ENCODE peak calls at places on chromosomes 2 and 18, in five cellular contexts. J is A549, U is HepG2, I is K562, H is H1. T is an unnamed sample.

GRCh38 chr2:96985181-96985580 is 1.2 kb downstream of the FAM178B start:
- DNase-seq in H (no peak), I (no peak), U (no peak), J (no peak), T (no peak)

GRCh38 chr2:8754056-8754790 is 72.4 kb downstream of the ID2 start:
- DNase-seq in I (no peak), H (no peak), J (no peak), U (no peak), T (peak)

GRCh38 chr2:70828914-70829824 is 6.4 kb downstream of the CD207 start:
- DNase-seq in I (no peak), U (no peak), J (no peak), H (no peak), T (peak)

GRCh38 chr2:181738074-181738473 is 57.8 kb upstream of the NEUROD1 start:
- DNase-seq in J (no peak), I (peak), H (no peak), U (no peak), T (peak)

GRCh38 chr2:226088366-226088674 is 688.8 kb downstream of the NYAP2 start:
- DNase-seq in I (no peak), U (no peak), H (no peak), J (no peak), T (no peak)

GRCh38 chr2:178782236-178782635 is 25.0 kb downstream of the TTN start:
- DNase-seq in U (no peak), J (no peak), I (no peak), H (no peak), T (no peak)

GRCh38 chr2:6290626-6291025 is 575.1 kb downstream of the CMPK2 start:
- DNase-seq in U (no peak), J (no peak), I (no peak), H (no peak), T (no peak)

GRCh38 chr2:108449410-108450200 is 599 bp downstream of the GCC2 start:
- DNase-seq in U (peak), H (no peak), I (peak), J (peak), T (peak)

GRCh38 chr2:110101280-110101844 is 14.3 kb downstream of the MALL start:
- DNase-seq in I (no peak), H (peak), U (peak), J (peak), T (peak)

GRCh38 chr2:119544075-119545031 is at the start of gene CFAP221:
- DNase-seq in H (no peak), I (peak), J (peak), U (peak), T (peak)

GRCh38 chr2:68832161-68832869 is 38.9 kb downstream of the BMP10 start:
- DNase-seq in H (no peak), I (peak), U (no peak), J (no peak), T (peak)

GRCh38 chr2:28292491-28292890 is 100.2 kb upstream of the FOSL2 start:
- DNase-seq in I (no peak), H (no peak), J (no peak), U (no peak), T (peak)

GRCh38 chr2:2859164-2859563 is 518.5 kb downstream of the EIPR1 start:
- DNase-seq in H (no peak), J (no peak), U (no peak), I (no peak), T (no peak)

GRCh38 chr2:240469239-240469636 is 33.8 kb downstream of the GPC1 start:
- DNase-seq in U (no peak), I (no peak), H (no peak), J (no peak), T (no peak)

GRCh38 chr2:64857581-64858471 is 131.4 kb upstream of the SLC1A4 start:
- DNase-seq in I (no peak), U (no peak), J (no peak), H (no peak), T (peak)

GRCh38 chr2:217732995-217733394 is 269.8 kb downstream of the TNS1 start:
- DNase-seq in I (no peak), U (no peak), J (no peak), H (no peak), T (peak)

GRCh38 chr2:36530178-36530982 is 67.6 kb downstream of the FEZ2 start:
- DNase-seq in H (no peak), U (no peak), I (no peak), J (no peak), T (peak)

GRCh38 chr2:99507964-99508818 is 18.4 kb upstream of the REV1 start:
- DNase-seq in H (no peak), I (no peak), U (no peak), J (no peak), T (no peak)
- TF ChIP-seq MAFK in H (no peak), I (no peak), U (no peak), J (no peak), T (no peak)

GRCh38 chr2:191622374-191623320 is 55.3 kb upstream of the NABP1 start:
- DNase-seq in U (no peak), I (no peak), H (no peak), J (no peak), T (no peak)

GRCh38 chr2:191620144-191620543 is 57.8 kb upstream of the NABP1 start:
- DNase-seq in U (no peak), H (no peak), J (no peak), I (peak), T (peak)

GRCh38 chr2:191617589-191617988 is 60.3 kb upstream of the NABP1 start:
- DNase-seq in J (no peak), I (no peak), U (no peak), H (no peak), T (no peak)

GRCh38 chr2:191618046-191618788 is 59.7 kb upstream of the NABP1 start:
- DNase-seq in I (no peak), U (no peak), J (no peak), H (no peak), T (no peak)

DNA sequence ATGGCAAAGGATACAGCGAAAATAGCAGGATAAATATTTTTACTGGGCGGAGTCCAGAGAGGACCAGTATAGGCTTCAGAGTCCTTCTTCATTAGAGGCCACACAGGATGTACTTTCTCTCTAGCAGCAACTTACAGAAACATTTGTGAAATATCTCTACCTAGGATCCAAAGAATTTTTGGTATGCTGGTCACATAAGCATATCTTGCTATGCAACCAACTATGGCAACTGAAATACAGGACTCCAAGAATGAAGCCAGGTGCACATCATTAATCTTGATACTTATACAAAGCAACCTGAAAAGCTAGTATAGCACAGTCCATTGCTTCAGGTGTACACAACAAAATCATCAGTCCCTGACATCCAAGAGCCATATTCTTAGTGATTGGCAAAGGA is 59.1 kb upstream of the NABP1 start:
- DNase-seq in J (no peak), U (no peak), H (no peak), I (no peak), T (no peak)
- TF ChIP-seq MAFK in J (no peak), U (no peak), H (no peak), I (no peak), T (no peak)

DNA sequence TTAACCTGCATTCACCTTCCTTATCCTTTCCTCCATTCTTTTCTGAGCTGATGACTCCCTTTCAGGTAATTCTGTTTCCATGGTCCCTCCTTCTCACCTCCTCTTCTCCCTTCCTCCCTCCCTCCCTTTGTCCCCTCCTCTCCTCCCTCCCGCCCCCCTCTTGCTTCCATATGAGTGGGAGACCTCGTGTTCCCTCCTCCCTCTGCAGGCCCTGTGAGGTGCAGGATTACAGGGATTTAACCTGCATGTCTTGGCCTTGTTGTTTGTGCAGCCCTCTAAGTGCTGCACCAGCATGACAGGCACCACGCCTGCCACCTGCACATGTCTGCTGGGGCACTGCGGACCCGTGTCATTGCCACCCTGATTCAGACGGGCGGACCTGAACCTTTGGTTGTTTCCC is 103.1 kb downstream of the SNTG2 start:
- DNase-seq in U (no peak), H (no peak), J (no peak), I (no peak), T (no peak)
- TF ChIP-seq MAFK in U (no peak), H (no peak), J (no peak), I (no peak), T (no peak)

GRCh38 chr2:190178066-190178722 is 115.7 kb upstream of the MSTN start:
- DNase-seq in H (no peak), U (no peak), J (no peak), I (no peak), T (no peak)

GRCh38 chr2:190181066-190181681 is 118.6 kb upstream of the MSTN start:
- DNase-seq in J (peak), I (no peak), H (no peak), U (no peak), T (peak)

GRCh38 chr2:190179754-190180312 is 117.3 kb upstream of the MSTN start:
- DNase-seq in J (no peak), U (no peak), H (no peak), I (no peak), T (no peak)

GRCh38 chr2:190182071-190182524 is 119.6 kb upstream of the MSTN start:
- DNase-seq in J (no peak), I (no peak), U (no peak), H (no peak), T (no peak)

DNA sequence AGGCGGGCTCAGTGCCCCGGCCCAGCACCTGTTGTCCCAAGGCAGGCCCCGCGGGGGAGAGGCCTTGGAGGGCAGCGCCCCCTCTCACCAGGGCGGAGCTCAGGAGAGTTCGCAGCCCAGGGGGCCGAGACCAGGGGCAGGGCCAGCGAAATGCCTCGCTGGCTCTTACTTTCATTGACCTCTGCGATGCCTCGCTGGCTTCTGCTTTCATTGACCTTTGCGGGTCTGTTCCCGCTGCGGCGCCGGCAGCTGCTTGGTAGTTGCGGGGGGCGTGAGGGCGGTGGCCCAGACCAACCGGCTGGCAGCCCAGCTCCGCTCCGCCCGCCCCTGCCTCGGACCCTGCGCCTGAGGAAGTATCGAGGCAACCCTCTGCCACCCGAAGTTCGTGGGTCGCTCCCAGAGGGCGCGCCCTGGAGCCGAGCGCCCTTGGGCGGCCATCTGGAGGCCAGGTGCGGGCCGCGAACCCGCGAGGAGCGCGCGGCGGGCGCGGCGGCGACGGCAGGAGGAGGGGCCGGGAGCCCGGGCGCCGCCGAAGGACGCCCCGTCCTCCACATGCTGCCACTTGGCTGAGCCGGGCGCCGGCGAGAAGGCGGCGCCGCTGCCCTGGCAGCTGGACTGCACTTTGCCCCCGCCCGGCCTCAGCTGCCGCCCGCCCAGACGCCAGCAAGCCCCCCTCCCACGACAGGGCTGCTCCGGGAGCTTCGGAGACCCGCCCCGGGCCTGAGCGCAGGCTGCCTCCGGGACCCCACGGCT is 118.0 kb upstream of the MSTN start:
- DNase-seq in I (peak), J (peak), U (peak), H (peak), T (no peak)
- TF ChIP-seq MAFK in I (no peak), J (no peak), U (no peak), H (no peak), T (no peak)

GRCh38 chr2:18883626-18884456 is 294.5 kb upstream of the NT5C1B start:
- DNase-seq in U (peak), H (no peak), J (no peak), I (no peak), T (peak)
- TF ChIP-seq MAFK in U (peak), H (no peak), J (peak), I (peak), T (peak)

GRCh38 chr2:212984129-212984528 is 167.3 kb downstream of the IKZF2 start:
- DNase-seq in U (no peak), H (no peak), I (no peak), J (no peak), T (no peak)

GRCh38 chr2:212991120-212991519 is 160.3 kb downstream of the IKZF2 start:
- DNase-seq in J (no peak), U (no peak), I (no peak), H (no peak), T (no peak)

GRCh38 chr2:212990697-212991096 is 160.7 kb downstream of the IKZF2 start:
- DNase-seq in J (no peak), H (no peak), U (peak), I (no peak), T (peak)

DNA sequence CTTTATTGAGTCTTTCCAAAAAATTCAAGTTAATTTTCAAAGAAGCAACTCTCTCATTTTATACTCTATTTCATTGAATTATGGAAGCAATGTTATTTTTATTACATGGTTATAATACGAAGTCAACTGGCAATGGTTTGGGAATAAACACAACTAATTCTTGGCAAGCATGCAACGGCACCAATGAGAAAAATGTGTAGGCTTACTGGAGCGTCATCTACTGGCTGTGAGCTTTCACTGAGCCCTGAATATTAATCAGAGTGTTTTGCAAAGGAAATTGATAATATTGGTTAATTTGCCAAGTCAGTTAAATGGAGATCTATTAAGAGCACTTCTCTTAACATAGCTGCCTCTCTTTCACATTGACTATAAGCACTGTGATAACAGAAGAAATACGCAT is 163.9 kb downstream of the IKZF2 start:
- DNase-seq in H (no peak), U (no peak), I (no peak), J (no peak), T (no peak)
- TF ChIP-seq MAFK in H (no peak), U (no peak), I (no peak), J (no peak), T (no peak)

GRCh38 chr18:23938046-23938756 is 76.4 kb upstream of the TTC39C start:
- DNase-seq in J (no peak), I (no peak), H (no peak), U (no peak), T (no peak)
- TF ChIP-seq MAFK in J (no peak), I (no peak), H (no peak), U (no peak), T (no peak)

DNA sequence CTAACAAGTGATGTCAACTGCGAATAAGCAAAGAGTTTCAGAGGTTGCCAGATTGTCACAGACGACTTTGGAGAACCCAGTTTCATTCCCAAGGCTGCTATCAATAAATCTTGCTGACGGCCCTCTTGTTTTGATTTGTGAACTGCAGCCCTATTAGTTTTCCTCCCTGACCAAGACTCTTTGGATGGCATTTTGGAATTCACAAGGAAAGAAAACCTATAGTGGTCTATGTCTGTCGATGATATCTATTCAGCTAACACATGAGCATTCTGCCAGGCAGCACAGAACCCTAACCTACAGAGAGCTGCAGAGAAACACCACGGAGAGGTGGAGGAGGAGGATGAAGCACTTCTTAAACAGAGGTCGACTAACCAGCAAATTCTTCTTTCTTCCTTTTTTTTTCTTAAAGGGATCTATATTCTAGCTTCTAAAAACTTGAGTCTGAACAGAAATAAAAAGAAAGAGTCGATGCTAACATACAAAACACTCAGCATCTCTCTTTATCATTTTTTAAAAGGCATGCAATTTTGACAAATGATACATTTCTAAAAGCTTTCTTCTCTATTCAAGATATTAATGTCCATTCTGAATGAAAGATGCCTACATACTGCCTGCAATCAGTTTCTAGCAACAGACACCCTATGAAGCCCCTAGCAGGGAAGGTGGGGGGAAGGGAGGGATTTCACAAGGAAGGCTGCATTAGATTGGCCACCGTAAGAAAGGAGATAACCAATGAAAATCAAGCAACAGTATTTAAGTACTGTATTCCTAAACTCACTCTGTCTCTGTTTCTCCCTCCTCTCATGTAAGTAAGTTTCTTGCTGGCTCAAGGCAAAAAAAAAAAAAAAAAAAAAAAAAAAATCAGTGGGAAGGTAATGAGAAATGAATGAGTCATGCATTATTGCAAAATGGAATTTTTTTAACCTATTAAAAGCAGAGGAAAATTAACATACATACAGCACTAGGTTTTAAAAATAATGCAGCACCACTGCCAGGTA is 83.0 kb upstream of the CHRNA1 start:
- DNase-seq in J (no peak), H (no peak), U (no peak), I (peak), T (peak)
- TF ChIP-seq MAFK in J (no peak), H (no peak), U (no peak), I (no peak), T (peak)

DNA sequence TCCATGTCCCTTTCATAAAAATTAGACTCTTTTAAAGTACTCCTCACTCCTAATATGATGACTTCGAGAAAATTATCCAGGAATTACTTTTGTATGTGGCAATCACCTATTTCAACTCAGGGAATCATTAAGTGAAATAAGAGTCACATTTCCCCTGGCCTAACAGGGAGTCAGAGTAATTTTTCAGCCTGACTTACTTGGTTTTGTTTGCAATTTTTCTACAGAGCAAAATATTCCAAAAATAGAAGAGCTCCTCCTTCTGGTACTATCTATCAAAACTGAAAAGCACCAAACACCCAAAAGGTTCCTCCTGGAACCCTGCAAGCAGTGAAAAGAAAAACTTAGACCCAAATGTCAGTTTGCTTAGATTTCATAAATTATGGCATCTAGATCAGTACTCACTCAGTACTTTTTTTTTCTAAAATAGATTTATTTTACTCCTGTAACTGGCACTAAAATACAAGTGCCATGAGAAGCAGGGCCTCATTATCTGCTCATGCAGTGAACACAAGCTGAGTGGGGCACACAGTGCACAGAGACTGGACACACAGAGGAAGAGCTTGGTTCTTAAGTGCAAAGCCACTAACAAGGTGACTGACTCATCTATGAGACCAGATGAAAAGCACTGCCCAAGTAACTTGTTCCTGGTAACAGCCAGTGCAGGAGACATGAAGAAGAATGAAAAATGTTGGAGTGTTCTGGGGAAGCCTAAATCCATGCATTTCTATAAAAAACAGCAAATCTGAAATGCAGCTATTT is 28.7 kb downstream of the ACAA2 start:
- DNase-seq in J (no peak), H (no peak), U (no peak), I (no peak), T (peak)
- TF ChIP-seq MAFK in J (no peak), H (no peak), U (no peak), I (no peak), T (no peak)

T was measured in IMR-90.